ENCODE peak calls at places on chromosomes 11 and 22, in six cellular contexts. F, L, R, X, Q and W are unnamed samples.

GRCh38 chr22:30902496-30903357 is 65.8 kb downstream of the MORC2 start:
- DNase-seq in F (no peak), L (no peak), R (no peak), X (no peak), Q (no peak), W (no peak)

GRCh38 chr11:36155770-36156485 is 133.3 kb downstream of the COMMD9 start:
- DNase-seq in F (no peak), L (no peak), R (peak; percentile 16), X (no peak), Q (peak; percentile 18), W (no peak)

GRCh38 chr22:19037282-19038163 is 84.7 kb downstream of the DGCR2 start:
- DNase-seq in F (no peak), L (no peak), R (no peak), X (peak; percentile 37), Q (no peak), W (no peak)

GRCh38 chr11:76666408-76666807 is 4.1 kb downstream of the LRRC32 start:
- DNase-seq in F (peak; percentile 55), L (no peak), R (no peak), X (no peak), Q (no peak), W (peak; percentile 53)

GRCh38 chr11:100576044-100577021 is 110.8 kb upstream of the ARHGAP42 start:
- DNase-seq in F (peak; percentile 47), L (no peak), R (peak; percentile 60), X (no peak), Q (no peak), W (peak; percentile 23)

GRCh38 chr22:46592390-46592872 is 27.8 kb upstream of the GRAMD4 start:
- DNase-seq in F (no peak), L (peak; percentile 31), R (peak; percentile 71), X (no peak), Q (no peak), W (peak; percentile 72)

GRCh38 chr11:1508986-1509385 is 22.4 kb upstream of the MOB2 start:
- DNase-seq in F (no peak), L (no peak), R (no peak), X (no peak), Q (no peak), W (no peak)

GRCh38 chr22:48445113-48445827 is 1382.4 kb downstream of the BRD1 start:
- DNase-seq in F (no peak), L (no peak), R (peak; percentile 37), X (no peak), Q (no peak), W (no peak)

GRCh38 chr11:67174311-67174710 is 55.2 kb downstream of the KDM2A start:
- DNase-seq in F (no peak), L (no peak), R (no peak), X (no peak), Q (no peak), W (no peak)

GRCh38 chr11:33907419-33907818 is 15.5 kb upstream of the LMO2 start:
- DNase-seq in F (no peak), L (no peak), R (no peak), X (no peak), Q (no peak), W (no peak)

GRCh38 chr11:77067776-77068460 is 1.1 kb downstream of the CAPN5 start:
- DNase-seq in F (no peak), L (no peak), R (no peak), X (no peak), Q (no peak), W (no peak)

GRCh38 chr11:46277313-46277622 is 194 bp upstream of the CREB3L1 start:
- DNase-seq in F (peak; percentile 80), L (no peak), R (peak; percentile 81), X (no peak), Q (no peak), W (no peak)

GRCh38 chr11:128238521-128239222 is 348.7 kb downstream of the ETS1 start:
- DNase-seq in F (no peak), L (no peak), R (no peak), X (no peak), Q (no peak), W (no peak)

GRCh38 chr11:91947215-91947614 is 277.4 kb upstream of the FAT3 start:
- DNase-seq in F (no peak), L (no peak), R (peak; percentile 66), X (no peak), Q (no peak), W (peak; percentile 13)

GRCh38 chr11:78069465-78069864 is 5.8 kb downstream of the THRSP start:
- DNase-seq in F (no peak), L (no peak), R (no peak), X (no peak), Q (no peak), W (no peak)

GRCh38 chr11:131807876-131808275 is 437.5 kb downstream of the NTM start:
- DNase-seq in F (no peak), L (no peak), R (no peak), X (no peak), Q (no peak), W (no peak)

GRCh38 chr22:23398701-23399366 is 181.3 kb downstream of the IGLL1 start:
- DNase-seq in F (no peak), L (no peak), R (no peak), X (no peak), Q (no peak), W (no peak)

GRCh38 chr11:125166903-125167291 is 2.3 kb downstream of the PKNOX2 start:
- DNase-seq in F (no peak), L (no peak), R (no peak), X (no peak), Q (no peak), W (no peak)

GRCh38 chr11:121914508-121914907 is 201.5 kb downstream of the BLID start:
- DNase-seq in F (no peak), L (no peak), R (no peak), X (no peak), Q (no peak), W (no peak)

GRCh38 chr11:108562746-108563581 is 30.6 kb downstream of the EXPH5 start:
- DNase-seq in F (no peak), L (no peak), R (no peak), X (no peak), Q (no peak), W (no peak)

GRCh38 chr11:10984250-10984649 is 126.4 kb upstream of the ZBED5 start:
- DNase-seq in F (peak; percentile 43), L (no peak), R (no peak), X (no peak), Q (no peak), W (no peak)

GRCh38 chr11:71247551-71248250 is 4.7 kb downstream of the SHANK2 start:
- DNase-seq in F (no peak), L (no peak), R (no peak), X (no peak), Q (no peak), W (no peak)

GRCh38 chr11:97389270-97389669 is 999.5 kb downstream of the JRKL start:
- DNase-seq in F (no peak), L (no peak), R (no peak), X (no peak), Q (no peak), W (no peak)

GRCh38 chr22:36027579-36027959 is 1.1 kb downstream of the RBFOX2 start:
- DNase-seq in F (no peak), L (no peak), R (peak; percentile 47), X (no peak), Q (no peak), W (peak; percentile 28)

GRCh38 chr11:78851883-78852586 is 277.4 kb upstream of the NARS2 start:
- DNase-seq in F (no peak), L (no peak), R (no peak), X (peak; percentile 51), Q (no peak), W (no peak)

GRCh38 chr22:50274311-50274710 is 4.1 kb upstream of the MAPK11 start:
- DNase-seq in F (peak; percentile 64), L (peak; percentile 34), R (peak; percentile 44), X (no peak), Q (peak; percentile 18), W (peak; percentile 73)

GRCh38 chr22:24146190-24146616 is 35.1 kb upstream of the SUSD2 start:
- DNase-seq in F (peak; percentile 84), L (no peak), R (peak; percentile 51), X (peak; percentile 77), Q (no peak), W (no peak)